ENCODE peak calls at places on chromosomes 5 and 9, in five cellular contexts. U is hepatocyte, B is pancreas, Z is upper lobe of right lung, I is GM23338. A is an unnamed sample.

GRCh38 chr5:65663804-65664521 is 39.1 kb downstream of the SHLD3 start:
- DNase-seq in U (peak; percentile 9), B (no peak), Z (no peak), I (peak; percentile 74), A (peak; percentile 7)

GRCh38 chr5:139751236-139751635 is 44.4 kb upstream of the PSD2 start:
- DNase-seq in U (no peak), B (no peak), Z (no peak), I (no peak), A (no peak)

GRCh38 chr5:36660397-36661049 is 54.1 kb downstream of the SLC1A3 start:
- DNase-seq in U (peak; percentile 30), B (no peak), Z (no peak), I (no peak), A (no peak)

GRCh38 chr5:15034379-15034778 is 162.8 kb upstream of the ANKH start:
- DNase-seq in U (no peak), B (no peak), Z (no peak), I (peak; percentile 18), A (no peak)

GRCh38 chr5:16082053-16082452 is 97.5 kb downstream of the MARCHF11 start:
- DNase-seq in U (no peak), B (no peak), Z (no peak), I (peak; percentile 28), A (no peak)

GRCh38 chr9:128245293-128246151 is 30.3 kb downstream of the GOLGA2 start:
- DNase-seq in U (peak; percentile 79), B (no peak), Z (peak; percentile 66), I (peak; percentile 49), A (peak; percentile 73)

GRCh38 chr5:175325681-175326080 is 118.3 kb downstream of the DRD1 start:
- DNase-seq in U (no peak), B (no peak), Z (no peak), I (no peak), A (no peak)

GRCh38 chr9:132798817-132799790 is 79.0 kb downstream of the AK8 start:
- DNase-seq in U (peak; percentile 37), B (no peak), Z (peak; percentile 81), I (peak; percentile 30), A (peak; percentile 93)

GRCh38 chr5:73448451-73449136 is at the start of gene FOXD1:
- DNase-seq in U (peak; percentile 87), B (peak; percentile 28), Z (peak; percentile 69), I (peak; percentile 91), A (peak; percentile 85)

GRCh38 chr5:65072836-65073620 is 304.3 kb downstream of the CWC27 start:
- DNase-seq in U (peak; percentile 31), B (no peak), Z (no peak), I (no peak), A (no peak)

GRCh38 chr5:170333161-170333909 is 35.8 kb upstream of the LCP2 start:
- DNase-seq in U (no peak), B (no peak), Z (no peak), I (peak; percentile 85), A (no peak)

GRCh38 chr5:74419468-74419867 is 221.1 kb downstream of the ENC1 start:
- DNase-seq in U (no peak), B (no peak), Z (no peak), I (no peak), A (no peak)

DNA sequence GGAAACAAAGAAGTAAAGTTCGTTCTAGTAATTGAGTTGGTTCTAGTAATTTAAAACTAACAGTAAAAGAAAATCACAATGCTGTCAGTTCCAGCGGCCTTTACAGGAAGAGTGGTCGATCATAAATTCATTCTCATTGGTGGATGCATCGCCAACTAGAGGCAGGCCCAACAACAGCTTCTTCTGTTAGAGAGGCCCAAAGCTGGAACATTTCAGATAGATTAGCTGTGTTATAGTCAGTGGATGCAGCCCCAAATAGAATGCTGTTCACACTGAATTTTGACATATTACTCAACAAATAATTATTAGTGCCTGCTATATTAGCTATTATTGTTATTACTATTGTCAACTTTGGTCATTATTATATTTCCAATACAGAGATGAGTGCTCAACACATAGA is 80.8 kb downstream of the ARRDC3 start:
- DNase-seq in U (no peak), B (no peak), Z (no peak), I (peak; percentile 43), A (no peak)
- TF ChIP-seq CTCF in U (no peak), B (no peak), Z (no peak), I (peak; percentile 56), A (peak; percentile 56)

GRCh38 chr9:78009156-78009555 is 22.5 kb downstream of the GNAQ start:
- DNase-seq in U (no peak), B (no peak), Z (no peak), I (no peak), A (no peak)
- H3K4me1 ChIP-seq in U (peaks cover 23% of the 10 kb centered on the region), B (peaks cover 44% of the 10 kb centered on the region), Z (peaks cover 38% of the 10 kb centered on the region), I (peaks cover 39% of the 10 kb centered on the region), A (peaks cover 6% of the 10 kb centered on the region)

GRCh38 chr5:1294839-1295649 is at the start of gene TERT:
- DNase-seq in U (peak; percentile 31), B (no peak), Z (peak; percentile 67), I (peak; percentile 83), A (peak; percentile 69)
- H3K4me3 ChIP-seq in U (no peak within 1 kb of the TSS), B (no peak within 1 kb of the TSS), Z (no peak within 1 kb of the TSS), I (peak within 1 kb of the TSS; percentile 66), A (no peak within 1 kb of the TSS)

GRCh38 chr5:172010278-172010677 is 3.8 kb upstream of the FBXW11 start:
- DNase-seq in U (no peak), B (no peak), Z (no peak), I (peak; percentile 37), A (no peak)
- TF ChIP-seq CTCF in U (peak; percentile 43), B (no peak), Z (no peak), I (peak; percentile 62), A (peak; percentile 49)

A was measured in BE2C.